ENCODE peak calls at places on chromosomes 7 and 10, in four cellular contexts. One of them, this sample, is unnamed.

GRCh38 chr10:132961864-132962622 is 19.7 kb upstream of the CFAP46 start:
- DNase-seq in lower lobe of right lung: peak
- DNase-seq in HL-60: no peak
- DNase-seq in cardiac muscle cell: peak
- DNase-seq in this sample: peak

GRCh38 chr7:17939670-17940301 is 508 bp downstream of the SNX13 start:
- DNase-seq in cardiac muscle cell: peak
- DNase-seq in HL-60: no peak
- DNase-seq in lower lobe of right lung: no peak
- DNase-seq in this sample: peak

GRCh38 chr10:30591249-30591670 is 38.3 kb downstream of the LYZL2 start:
- DNase-seq in lower lobe of right lung: no peak
- DNase-seq in HL-60: no peak
- DNase-seq in cardiac muscle cell: peak
- DNase-seq in this sample: peak

GRCh38 chr7:124354206-124354605 is 321.3 kb upstream of the TMEM229A start:
- DNase-seq in cardiac muscle cell: no peak
- DNase-seq in HL-60: no peak
- DNase-seq in lower lobe of right lung: no peak
- DNase-seq in this sample: no peak

GRCh38 chr7:100880645-100881044 is 5.7 kb downstream of the SRRT start:
- DNase-seq in cardiac muscle cell: no peak
- DNase-seq in HL-60: no peak
- DNase-seq in lower lobe of right lung: no peak
- DNase-seq in this sample: no peak

GRCh38 chr7:103912906-103913610 is 76.4 kb downstream of the RELN start:
- DNase-seq in HL-60: no peak
- DNase-seq in lower lobe of right lung: no peak
- DNase-seq in cardiac muscle cell: no peak
- DNase-seq in this sample: no peak

GRCh38 chr7:138970979-138971378 is 10.2 kb downstream of the KIAA1549 start:
- DNase-seq in cardiac muscle cell: no peak
- DNase-seq in lower lobe of right lung: no peak
- DNase-seq in HL-60: no peak
- DNase-seq in this sample: no peak

GRCh38 chr10:117674641-117675040 is 132.1 kb downstream of the EMX2 start:
- DNase-seq in HL-60: no peak
- DNase-seq in lower lobe of right lung: no peak
- DNase-seq in cardiac muscle cell: no peak
- DNase-seq in this sample: no peak

GRCh38 chr10:122199689-122200088 is 71.4 kb upstream of the BTBD16 start:
- DNase-seq in lower lobe of right lung: no peak
- DNase-seq in HL-60: no peak
- DNase-seq in cardiac muscle cell: no peak
- DNase-seq in this sample: no peak

GRCh38 chr10:68052463-68052862 is 22.6 kb downstream of the HERC4 start:
- DNase-seq in lower lobe of right lung: no peak
- DNase-seq in cardiac muscle cell: peak
- DNase-seq in HL-60: peak
- DNase-seq in this sample: no peak

GRCh38 chr7:120402368-120402767 is 129.4 kb downstream of the KCND2 start:
- DNase-seq in cardiac muscle cell: peak
- DNase-seq in lower lobe of right lung: no peak
- DNase-seq in HL-60: no peak
- DNase-seq in this sample: peak

GRCh38 chr10:88222878-88223277 is 359.5 kb downstream of the PTEN start:
- DNase-seq in HL-60: no peak
- DNase-seq in cardiac muscle cell: no peak
- DNase-seq in lower lobe of right lung: no peak
- DNase-seq in this sample: no peak

GRCh38 chr10:103445767-103446567 is 6.2 kb downstream of the CALHM2 start:
- DNase-seq in cardiac muscle cell: peak
- DNase-seq in HL-60: no peak
- DNase-seq in lower lobe of right lung: no peak
- DNase-seq in this sample: peak

GRCh38 chr7:99764478-99764877 is 19.5 kb downstream of the CYP3A4 start:
- DNase-seq in HL-60: no peak
- DNase-seq in cardiac muscle cell: no peak
- DNase-seq in lower lobe of right lung: no peak
- DNase-seq in this sample: no peak

GRCh38 chr7:51121036-51121780 is 195.4 kb downstream of the COBL start:
- DNase-seq in lower lobe of right lung: no peak
- DNase-seq in cardiac muscle cell: no peak
- DNase-seq in HL-60: no peak
- DNase-seq in this sample: no peak

GRCh38 chr7:3879337-3880054 is 578.4 kb downstream of the SDK1 start:
- DNase-seq in HL-60: no peak
- DNase-seq in lower lobe of right lung: no peak
- DNase-seq in cardiac muscle cell: no peak
- DNase-seq in this sample: no peak

GRCh38 chr7:19079066-19079465 is 38.4 kb downstream of the TWIST1 start:
- DNase-seq in lower lobe of right lung: no peak
- DNase-seq in cardiac muscle cell: peak
- DNase-seq in HL-60: no peak
- DNase-seq in this sample: peak

GRCh38 chr10:111130471-111130870 is 53.6 kb downstream of the ADRA2A start:
- DNase-seq in cardiac muscle cell: no peak
- DNase-seq in HL-60: no peak
- DNase-seq in lower lobe of right lung: no peak
- DNase-seq in this sample: no peak

GRCh38 chr10:96655577-96656213 is 64.6 kb downstream of the PIK3AP1 start:
- DNase-seq in cardiac muscle cell: no peak
- DNase-seq in lower lobe of right lung: peak
- DNase-seq in HL-60: peak
- DNase-seq in this sample: no peak

GRCh38 chr7:46772740-46773139 is 809.2 kb downstream of the TNS3 start:
- DNase-seq in cardiac muscle cell: no peak
- DNase-seq in lower lobe of right lung: no peak
- DNase-seq in HL-60: no peak
- DNase-seq in this sample: no peak

GRCh38 chr10:5038703-5039102 is 35.0 kb upstream of the AKR1C2 start:
- DNase-seq in cardiac muscle cell: peak
- DNase-seq in lower lobe of right lung: no peak
- DNase-seq in HL-60: no peak
- DNase-seq in this sample: peak

GRCh38 chr10:124732931-124733536 is 11.1 kb downstream of the FAM53B start:
- DNase-seq in cardiac muscle cell: no peak
- DNase-seq in HL-60: no peak
- DNase-seq in lower lobe of right lung: peak
- DNase-seq in this sample: peak

GRCh38 chr7:107370816-107371215 is 99.0 kb upstream of the GPR22 start:
- DNase-seq in HL-60: no peak
- DNase-seq in cardiac muscle cell: peak
- DNase-seq in lower lobe of right lung: no peak
- DNase-seq in this sample: no peak

GRCh38 chr7:151351027-151351426 is 9.4 kb downstream of the NUB1 start:
- DNase-seq in HL-60: no peak
- DNase-seq in cardiac muscle cell: no peak
- DNase-seq in lower lobe of right lung: no peak
- DNase-seq in this sample: no peak

GRCh38 chr7:30206942-30207341 is 72.2 kb downstream of the MTURN start:
- DNase-seq in cardiac muscle cell: no peak
- DNase-seq in lower lobe of right lung: no peak
- DNase-seq in HL-60: no peak
- DNase-seq in this sample: no peak

GRCh38 chr10:103699611-103700435 is 155.6 kb downstream of the SH3PXD2A start:
- DNase-seq in HL-60: no peak
- DNase-seq in cardiac muscle cell: no peak
- DNase-seq in lower lobe of right lung: no peak
- DNase-seq in this sample: no peak

DNA sequence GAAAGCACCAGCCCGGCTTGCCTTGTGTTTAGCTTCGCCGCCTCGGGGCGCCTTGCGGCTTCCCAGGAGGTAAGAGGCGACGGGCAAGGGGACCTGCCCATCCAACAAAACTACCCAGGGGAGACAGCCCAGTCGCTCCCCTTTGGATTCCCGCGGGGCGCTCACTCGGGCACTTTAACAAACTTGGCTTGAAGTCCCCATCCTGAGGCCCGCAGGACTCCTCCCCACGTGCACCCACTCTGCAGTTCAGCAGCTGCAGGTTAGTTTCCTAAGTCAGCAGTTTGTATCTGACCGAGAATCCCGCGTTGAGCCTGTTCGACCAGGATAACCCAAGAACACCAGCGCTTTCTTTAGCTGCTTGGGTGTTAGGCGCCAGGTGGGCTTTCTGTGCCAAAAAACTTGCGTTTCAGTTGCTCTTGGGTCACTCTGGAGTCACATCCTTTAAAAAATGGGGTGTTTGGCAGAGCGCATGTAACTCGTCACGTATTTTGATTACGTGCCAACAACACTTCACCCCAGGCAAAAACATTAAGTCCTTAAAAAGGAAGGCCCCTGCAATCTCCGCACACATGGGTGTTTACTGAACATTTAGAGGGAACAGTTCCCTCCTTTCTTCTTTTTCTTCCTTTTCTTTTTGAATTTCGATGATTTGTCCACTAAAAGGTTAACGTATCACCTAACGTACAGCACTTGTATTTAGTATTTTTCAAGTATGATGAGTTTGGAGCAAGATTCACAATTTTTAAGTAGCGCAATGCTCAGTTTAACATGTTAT is 876 bp downstream of the DNAH11 start:
- DNase-seq in lower lobe of right lung: no peak
- DNase-seq in cardiac muscle cell: peak
- DNase-seq in HL-60: no peak
- DNase-seq in this sample: peak
- H3K4me3 ChIP-seq in lower lobe of right lung: peak
- H3K4me3 ChIP-seq in cardiac muscle cell: peak
- H3K4me3 ChIP-seq in HL-60: no peak
- H3K4me3 ChIP-seq in this sample: peak

DNA sequence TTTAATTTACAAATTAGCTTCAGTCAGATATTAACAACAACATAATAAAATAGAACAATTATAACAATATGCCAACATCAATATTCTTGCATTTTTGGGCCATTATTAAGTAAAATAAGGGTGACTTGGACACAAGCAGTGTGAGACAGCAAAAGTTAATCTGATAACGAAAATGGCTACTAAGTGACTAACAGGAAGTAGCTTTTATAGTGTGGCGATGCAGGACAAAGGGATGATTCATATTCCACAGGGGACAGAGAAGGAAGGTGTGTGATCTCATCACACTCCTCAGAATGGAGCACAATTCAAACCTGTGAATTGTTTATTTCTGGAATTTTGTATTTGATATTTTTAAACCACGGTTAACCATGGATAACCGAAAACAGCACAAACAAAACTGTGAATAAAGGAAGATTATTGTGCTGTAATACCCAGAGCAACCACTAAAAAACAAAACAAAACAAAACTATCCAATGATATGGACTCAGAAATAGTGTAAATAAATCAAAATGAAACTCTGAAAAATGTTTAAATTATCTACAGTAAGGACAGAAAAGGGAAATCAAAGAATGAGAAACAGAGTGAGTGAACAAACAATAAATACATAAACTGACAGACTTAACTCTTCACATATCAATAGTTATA is 66.9 kb upstream of the TFEC start:
- DNase-seq in HL-60: peak
- DNase-seq in lower lobe of right lung: no peak
- DNase-seq in cardiac muscle cell: peak
- DNase-seq in this sample: peak
- TF ChIP-seq CTCF in HL-60: no peak
- TF ChIP-seq CTCF in lower lobe of right lung: no peak
- TF ChIP-seq CTCF in cardiac muscle cell: peak
- TF ChIP-seq CTCF in this sample: peak

DNA sequence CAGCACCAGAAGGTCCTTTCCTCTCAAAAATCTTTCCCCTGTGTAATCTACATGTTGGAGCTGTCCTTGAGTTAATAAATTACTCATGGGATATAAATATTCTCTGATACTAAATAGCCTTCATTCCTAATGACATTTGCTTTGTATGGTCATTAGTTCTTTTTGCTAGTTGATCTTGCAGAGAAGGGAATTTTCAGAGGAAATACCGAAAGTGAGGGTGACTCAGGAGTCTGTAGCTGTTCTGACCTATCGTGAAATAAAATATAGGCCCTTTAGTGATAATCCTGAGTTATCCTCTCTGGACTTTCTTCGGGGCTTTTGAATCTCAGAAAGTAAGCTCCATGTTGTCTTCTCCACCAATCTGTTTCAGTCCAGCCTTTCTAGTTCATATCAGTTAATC is 19.4 kb upstream of the CLDN12 start:
- DNase-seq in lower lobe of right lung: no peak
- DNase-seq in cardiac muscle cell: peak
- DNase-seq in HL-60: no peak
- DNase-seq in this sample: peak
- H3K4me3 ChIP-seq in lower lobe of right lung: no peak
- H3K4me3 ChIP-seq in cardiac muscle cell: no peak
- H3K4me3 ChIP-seq in HL-60: no peak
- H3K4me3 ChIP-seq in this sample: no peak

GRCh38 chr10:71472466-71472865 is 75.7 kb downstream of the CDH23 start:
- DNase-seq in cardiac muscle cell: no peak
- DNase-seq in lower lobe of right lung: no peak
- DNase-seq in HL-60: no peak
- DNase-seq in this sample: no peak
- TF ChIP-seq CTCF in cardiac muscle cell: no peak
- TF ChIP-seq CTCF in lower lobe of right lung: no peak
- TF ChIP-seq CTCF in HL-60: no peak
- TF ChIP-seq CTCF in this sample: no peak

GRCh38 chr10:70481831-70482530 is 3.4 kb downstream of the PALD1 start:
- DNase-seq in HL-60: no peak
- DNase-seq in lower lobe of right lung: no peak
- DNase-seq in cardiac muscle cell: no peak
- DNase-seq in this sample: peak

GRCh38 chr10:70479161-70479531 is 579 bp downstream of the PALD1 start:
- DNase-seq in cardiac muscle cell: no peak
- DNase-seq in lower lobe of right lung: no peak
- DNase-seq in HL-60: no peak
- DNase-seq in this sample: no peak

GRCh38 chr10:70479626-70480253 is 1.2 kb downstream of the PALD1 start:
- DNase-seq in cardiac muscle cell: no peak
- DNase-seq in HL-60: no peak
- DNase-seq in lower lobe of right lung: no peak
- DNase-seq in this sample: no peak

GRCh38 chr10:70481105-70481504 is 2.5 kb downstream of the PALD1 start:
- DNase-seq in lower lobe of right lung: no peak
- DNase-seq in HL-60: no peak
- DNase-seq in cardiac muscle cell: no peak
- DNase-seq in this sample: no peak

DNA sequence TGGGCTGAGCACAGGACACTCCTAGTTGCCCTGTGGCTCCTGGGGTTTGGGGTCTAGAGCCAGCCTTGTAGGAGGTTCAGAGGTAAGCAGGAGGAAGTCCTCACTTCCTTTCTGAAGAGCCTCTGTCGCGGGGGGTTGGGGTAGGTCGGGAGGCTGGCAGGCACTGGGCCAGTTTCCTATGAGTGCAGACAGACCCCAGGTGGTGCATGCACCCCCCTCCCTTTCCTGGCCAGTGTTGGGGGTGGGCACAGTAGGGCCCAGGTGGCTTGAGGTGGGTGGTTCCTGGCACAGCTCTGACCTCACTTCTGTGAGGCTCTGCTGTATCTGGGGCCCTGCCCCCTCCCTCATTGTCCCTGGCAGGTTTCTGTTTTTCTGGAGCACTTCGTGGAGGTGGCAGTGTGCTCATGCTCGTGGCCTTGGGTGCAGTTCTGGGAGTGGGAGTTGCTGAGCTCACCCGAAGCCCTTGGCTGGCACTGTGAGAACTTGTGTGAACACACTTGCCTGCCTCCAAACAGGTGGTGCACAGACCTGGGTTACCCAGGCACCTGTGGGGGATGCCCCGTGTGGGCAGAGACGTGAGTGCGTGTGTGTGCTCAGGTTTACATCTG is 1.8 kb downstream of the PALD1 start:
- DNase-seq in lower lobe of right lung: no peak
- DNase-seq in HL-60: no peak
- DNase-seq in cardiac muscle cell: no peak
- DNase-seq in this sample: no peak
- H3K4me3 ChIP-seq in lower lobe of right lung: peak
- H3K4me3 ChIP-seq in HL-60: peak
- H3K4me3 ChIP-seq in cardiac muscle cell: no peak
- H3K4me3 ChIP-seq in this sample: no peak

This sample was measured in fibroblast of villous mesenchyme.